ENCODE peak calls at places on chromosome 16, in nine cellular contexts. U, C, G, K, Y, B, Q, V and J are unnamed samples.

GRCh38 chr16:27927266-27927901 is 136.1 kb downstream of the GSG1L start:
- DNase-seq in Y (no peak), V (no peak), C (no peak), Q (no peak), U (no peak), K (no peak), G (no peak), B (no peak), J (no peak)

GRCh38 chr16:56451753-56452689 is 667 bp downstream of the OGFOD1 start:
- DNase-seq in K (no peak), V (peak), Q (no peak), C (peak), U (no peak), Y (no peak), B (no peak), G (no peak), J (no peak)

GRCh38 chr16:67807148-67807682 is 526 bp downstream of the TSNAXIP1 start:
- DNase-seq in K (no peak), Y (no peak), G (no peak), Q (no peak), V (no peak), U (no peak), B (no peak), C (no peak), J (no peak)

GRCh38 chr16:15970202-15970601 is 20.8 kb downstream of the ABCC1 start:
- DNase-seq in U (no peak), B (no peak), G (no peak), V (no peak), C (no peak), K (peak), Y (no peak), Q (no peak), J (no peak)

GRCh38 chr16:30351586-30352419 is 3.3 kb downstream of the CD2BP2 start:
- DNase-seq in C (no peak), B (peak), V (peak), U (peak), K (no peak), Y (no peak), G (peak), Q (no peak), J (peak)

GRCh38 chr16:8852534-8852933 is 16.3 kb downstream of the CARHSP1 start:
- DNase-seq in B (no peak), Q (no peak), G (no peak), Y (no peak), V (no peak), U (no peak), C (no peak), K (no peak), J (no peak)

GRCh38 chr16:81544691-81545365 is 100.2 kb downstream of the CMIP start:
- DNase-seq in K (no peak), Y (no peak), B (no peak), U (no peak), V (no peak), C (no peak), Q (no peak), G (no peak), J (no peak)

GRCh38 chr16:58435779-58436178 is 43.5 kb downstream of the GINS3 start:
- DNase-seq in C (no peak), Y (no peak), K (no peak), Q (no peak), B (no peak), U (no peak), V (no peak), G (no peak), J (no peak)

GRCh38 chr16:2149630-2150417 is 1.4 kb downstream of the RAB26 start:
- DNase-seq in Y (no peak), Q (no peak), G (no peak), B (no peak), K (no peak), V (no peak), C (no peak), U (no peak), J (no peak)

GRCh38 chr16:52548261-52549010 is 1.5 kb upstream of the TOX3 start:
- DNase-seq in V (no peak), Y (no peak), U (no peak), B (no peak), G (no peak), C (peak), K (no peak), Q (no peak), J (no peak)

GRCh38 chr16:2196162-2196980 is at the start of gene CASKIN1:
- DNase-seq in C (peak), V (no peak), U (no peak), Y (no peak), G (no peak), B (no peak), K (no peak), Q (peak), J (peak)

GRCh38 chr16:716250-716607 is 1.3 kb downstream of the METRN start:
- DNase-seq in B (no peak), G (no peak), V (peak), U (no peak), K (no peak), C (peak), Y (no peak), Q (peak), J (peak)

GRCh38 chr16:22195445-22195694 is 10.7 kb upstream of the EEF2K start:
- DNase-seq in K (no peak), G (no peak), C (no peak), Y (no peak), B (no peak), V (no peak), Q (no peak), U (no peak), J (no peak)

GRCh38 chr16:22195695-22196558 is 10.2 kb upstream of the EEF2K start:
- DNase-seq in V (peak), K (no peak), Q (peak), B (peak), C (peak), G (peak), U (peak), Y (peak), J (peak)

GRCh38 chr16:22193134-22193411 is 13.0 kb upstream of the EEF2K start:
- DNase-seq in B (no peak), C (no peak), Y (no peak), V (no peak), G (no peak), K (no peak), Q (no peak), U (no peak), J (no peak)

GRCh38 chr16:22192261-22193133 is 13.6 kb upstream of the EEF2K start:
- DNase-seq in B (peak), V (peak), Q (no peak), U (peak), K (no peak), Y (peak), G (peak), C (peak), J (no peak)

DNA sequence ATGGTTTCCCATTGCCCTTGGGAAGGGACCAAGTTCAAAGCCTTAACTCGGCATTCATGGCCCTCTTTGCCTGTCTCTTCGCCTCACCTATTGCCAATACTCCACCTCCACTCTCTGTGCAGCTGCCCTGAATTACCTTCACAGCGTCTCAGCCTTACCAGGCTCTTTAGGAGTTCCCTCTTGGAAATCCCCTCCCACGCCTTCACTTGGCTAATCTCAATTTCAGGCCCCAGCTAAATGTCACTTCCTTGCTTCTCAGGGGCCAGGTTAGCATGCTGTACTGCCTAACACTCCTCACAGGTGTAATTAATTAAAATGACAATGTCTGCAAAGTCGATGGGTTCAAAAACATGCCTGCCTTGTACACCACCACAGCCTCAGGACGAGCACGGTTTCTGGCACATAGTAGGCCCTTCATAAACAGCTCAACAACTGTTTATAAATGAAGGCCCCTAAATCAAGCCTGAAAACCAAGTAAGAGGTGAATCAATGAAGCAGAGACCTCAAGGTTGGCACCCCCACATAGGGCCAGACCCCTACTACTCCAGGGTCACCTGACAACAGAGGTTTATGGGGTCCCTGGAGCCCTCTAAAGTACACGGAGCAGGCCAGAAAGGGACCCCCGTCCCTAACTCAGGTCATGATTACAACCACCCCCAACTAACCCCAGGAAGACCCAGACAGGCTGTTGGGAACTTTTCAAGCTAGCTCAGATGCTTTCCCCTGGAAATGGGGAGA is 11.2 kb upstream of the EEF2K start:
- DNase-seq in C (no peak), G (no peak), Q (no peak), K (no peak), V (no peak), B (no peak), Y (no peak), U (no peak), J (no peak)
- H3K27ac ChIP-seq in C (peak), G (peak), Q (no peak), K (no peak), V (peak), B (no peak), Y (peak), U (peak), J (no peak)

DNA sequence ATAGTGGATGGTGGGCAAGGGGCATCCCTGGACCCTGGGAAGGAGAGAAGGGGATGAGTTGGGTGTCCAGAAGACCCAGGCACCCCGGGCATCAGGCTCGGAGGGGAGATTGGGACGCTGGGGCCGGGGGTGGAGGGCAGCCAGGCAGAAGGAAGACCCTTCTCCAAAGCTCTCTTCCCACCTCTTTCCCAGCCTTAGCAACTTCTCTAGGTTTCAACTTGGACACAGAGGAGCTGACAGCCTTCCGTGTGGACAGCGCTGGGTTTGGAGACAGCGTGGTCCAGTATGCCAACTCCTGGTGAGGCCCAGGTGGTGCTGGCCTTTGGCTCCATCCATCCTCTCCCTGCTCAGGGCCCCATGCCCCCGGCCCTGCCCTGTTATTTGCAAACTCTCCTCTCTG is 725 bp downstream of the ITGAX start:
- DNase-seq in B (no peak), U (no peak), K (no peak), G (no peak), V (no peak), Q (no peak), Y (no peak), C (no peak), J (no peak)
- H3K27ac ChIP-seq in B (no peak), U (no peak), K (no peak), G (no peak), V (no peak), Q (no peak), Y (no peak), C (no peak), J (no peak)

DNA sequence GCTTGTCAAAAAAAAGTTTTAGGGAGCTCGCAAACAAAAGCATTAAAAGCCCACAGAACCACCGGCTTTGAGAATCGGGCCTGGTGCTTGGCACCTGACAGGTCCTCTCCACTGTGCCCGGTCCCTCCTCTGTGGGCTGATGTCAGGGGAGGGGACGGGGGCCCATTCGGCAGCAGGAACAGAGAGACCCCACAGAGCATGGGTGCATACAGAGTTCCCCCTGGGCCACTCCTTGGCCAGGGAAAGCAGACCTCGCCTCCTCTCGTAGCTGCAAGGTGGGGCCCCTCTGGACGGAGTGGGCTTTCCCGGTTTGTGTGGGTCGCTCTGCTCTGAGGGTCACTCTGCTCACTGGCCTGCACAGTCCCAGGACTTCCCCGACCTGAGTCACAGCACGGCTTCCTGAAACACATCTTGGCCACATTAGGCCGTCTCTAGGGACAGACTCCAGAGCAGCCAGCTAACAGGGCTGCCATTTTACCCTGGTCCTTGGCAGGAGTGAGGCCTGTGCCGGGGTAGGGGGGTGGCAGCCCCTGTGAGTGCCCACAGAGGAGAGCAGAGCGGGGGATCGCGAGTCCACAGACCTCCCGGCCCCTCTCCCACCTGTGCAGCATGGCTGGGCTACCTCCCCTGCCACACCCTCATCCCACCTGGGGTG is 11.1 kb downstream of the CBFA2T3 start:
- DNase-seq in G (no peak), C (no peak), K (no peak), U (no peak), V (no peak), Q (no peak), Y (no peak), B (no peak), J (no peak)
- H3K27ac ChIP-seq in G (no peak), C (no peak), K (no peak), U (no peak), V (no peak), Q (no peak), Y (no peak), B (no peak), J (no peak)

GRCh38 chr16:70662991-70663523 is 16.7 kb downstream of the IL34 start:
- DNase-seq in C (no peak), Q (no peak), G (no peak), V (no peak), Y (no peak), K (no peak), B (no peak), U (no peak), J (no peak)
- H3K27ac ChIP-seq in C (no peak), Q (no peak), G (no peak), V (no peak), Y (no peak), K (no peak), B (no peak), U (peak), J (peak)

GRCh38 chr16:49492896-49493620 is 119.5 kb downstream of the C16orf78 start:
- DNase-seq in C (no peak), B (no peak), V (no peak), Y (no peak), G (no peak), Q (no peak), U (no peak), K (no peak), J (no peak)

GRCh38 chr16:49491736-49492089 is 118.1 kb downstream of the C16orf78 start:
- DNase-seq in B (no peak), K (peak), Y (no peak), V (peak), C (peak), G (peak), U (peak), Q (no peak), J (peak)

GRCh38 chr16:49493836-49494235 is 120.2 kb downstream of the C16orf78 start:
- DNase-seq in Q (no peak), C (no peak), V (no peak), G (no peak), U (no peak), K (no peak), Y (no peak), B (no peak), J (no peak)

GRCh38 chr16:49491111-49491670 is 117.6 kb downstream of the C16orf78 start:
- DNase-seq in G (no peak), Y (no peak), Q (peak), C (no peak), K (no peak), U (no peak), V (no peak), B (no peak), J (no peak)

GRCh38 chr16:49492090-49492801 is 118.6 kb downstream of the C16orf78 start:
- DNase-seq in G (peak), B (no peak), Q (peak), Y (peak), C (peak), K (peak), V (peak), U (peak), J (peak)
- H3K27ac ChIP-seq in G (peak), B (no peak), Q (no peak), Y (no peak), C (no peak), K (no peak), V (peak), U (no peak), J (no peak)

DNA sequence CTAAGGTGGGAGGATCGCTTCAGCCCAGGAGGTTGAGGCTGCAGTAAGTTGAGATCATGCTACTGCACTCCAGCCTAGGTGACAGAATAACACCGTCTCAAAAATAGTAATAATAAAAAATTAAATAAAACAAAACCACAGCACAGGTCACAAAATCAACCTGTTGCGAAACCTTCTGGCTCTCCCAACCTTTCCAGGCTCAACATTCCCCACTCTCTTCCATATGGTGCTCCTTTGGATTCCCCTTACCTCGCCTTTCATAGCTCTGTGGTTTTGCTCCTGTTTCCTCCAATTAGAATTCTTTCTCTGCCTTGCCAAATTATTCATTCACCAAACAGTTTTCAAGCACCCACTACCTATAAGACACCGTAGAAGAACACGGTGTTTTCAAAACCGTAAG is 4.7 kb downstream of the ZDHHC7 start:
- DNase-seq in B (no peak), U (no peak), V (no peak), Y (no peak), K (no peak), Q (no peak), C (no peak), G (no peak), J (no peak)
- H3K27ac ChIP-seq in B (no peak), U (peak), V (no peak), Y (no peak), K (no peak), Q (no peak), C (no peak), G (no peak), J (no peak)

GRCh38 chr16:46763147-46763546 is 15.0 kb upstream of the MYLK3 start:
- DNase-seq in Q (no peak), U (no peak), C (peak), Y (no peak), G (peak), V (no peak), K (no peak), B (no peak), J (peak)
- H3K27ac ChIP-seq in Q (no peak), U (no peak), C (peak), Y (no peak), G (peak), V (no peak), K (no peak), B (peak), J (no peak)

DNA sequence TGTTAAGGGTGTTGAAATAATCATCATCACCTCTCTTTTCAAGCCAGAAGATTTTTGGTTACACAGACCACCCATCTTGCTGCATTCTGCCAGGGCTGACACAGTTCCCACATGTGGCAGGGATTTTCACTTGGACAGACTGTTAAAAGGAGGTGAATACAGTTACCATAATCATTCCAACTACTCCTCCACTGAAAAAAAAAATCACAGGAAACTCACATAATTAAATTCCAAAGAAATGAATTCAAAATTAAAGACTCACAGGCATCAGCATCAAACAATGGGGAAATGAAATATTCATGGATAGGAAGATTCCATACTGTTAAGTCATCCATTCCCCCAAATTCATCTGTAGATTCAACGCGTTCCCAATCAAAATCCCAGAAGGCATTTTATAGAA is 209.4 kb downstream of the MRTFB start:
- DNase-seq in V (no peak), B (no peak), C (no peak), U (no peak), Y (no peak), Q (no peak), G (no peak), K (no peak), J (no peak)
- H3K27ac ChIP-seq in V (no peak), B (no peak), C (no peak), U (no peak), Y (no peak), Q (no peak), G (no peak), K (no peak), J (no peak)